ENCODE peak calls at places on chromosomes 16 and 17, in nine cellular contexts. One of them, this sample, is unnamed. For H3K4me1, the result is how much of the 10 kb centered on the place peaks cover.

GRCh38 chr17:62653002-62653830 is 25.7 kb downstream of the MRC2 start:
- DNase-seq in PC-3: peak
- DNase-seq in fibroblast of lung: peak
- DNase-seq in IMR-90: peak
- DNase-seq in PC-9: no peak
- DNase-seq in mammary epithelial cell: no peak
- DNase-seq in Karpas-422: peak
- DNase-seq in neuronal stem cell: peak
- DNase-seq in H9: peak
- DNase-seq in this sample: peak

GRCh38 chr17:60579090-60579489 is 20.9 kb upstream of the PPM1D start:
- DNase-seq in PC-3: no peak
- DNase-seq in fibroblast of lung: peak
- DNase-seq in IMR-90: peak
- DNase-seq in PC-9: no peak
- DNase-seq in mammary epithelial cell: no peak
- DNase-seq in Karpas-422: no peak
- DNase-seq in neuronal stem cell: no peak
- DNase-seq in H9: no peak
- DNase-seq in this sample: no peak

GRCh38 chr16:81971853-81972252 is 39.4 kb downstream of the SDR42E1 start:
- DNase-seq in PC-3: no peak
- DNase-seq in fibroblast of lung: no peak
- DNase-seq in IMR-90: no peak
- DNase-seq in PC-9: no peak
- DNase-seq in mammary epithelial cell: no peak
- DNase-seq in Karpas-422: no peak
- DNase-seq in neuronal stem cell: no peak
- DNase-seq in H9: no peak
- DNase-seq in this sample: no peak

GRCh38 chr17:81256616-81257015 is 17.5 kb downstream of the NDUFAF8 start:
- DNase-seq in PC-3: peak
- DNase-seq in fibroblast of lung: peak
- DNase-seq in IMR-90: peak
- DNase-seq in PC-9: no peak
- DNase-seq in mammary epithelial cell: peak
- DNase-seq in Karpas-422: no peak
- DNase-seq in neuronal stem cell: no peak
- DNase-seq in H9: no peak
- DNase-seq in this sample: no peak

GRCh38 chr16:85872666-85873561 is 26.0 kb upstream of the IRF8 start:
- DNase-seq in PC-3: no peak
- DNase-seq in fibroblast of lung: no peak
- DNase-seq in IMR-90: no peak
- DNase-seq in PC-9: no peak
- DNase-seq in mammary epithelial cell: no peak
- DNase-seq in Karpas-422: no peak
- DNase-seq in neuronal stem cell: no peak
- DNase-seq in H9: no peak
- DNase-seq in this sample: no peak

GRCh38 chr17:1498869-1499268 is 6.4 kb upstream of the MYO1C start:
- DNase-seq in PC-3: no peak
- DNase-seq in fibroblast of lung: peak
- DNase-seq in IMR-90: peak
- DNase-seq in PC-9: peak
- DNase-seq in mammary epithelial cell: peak
- DNase-seq in Karpas-422: no peak
- DNase-seq in neuronal stem cell: no peak
- DNase-seq in H9: no peak
- DNase-seq in this sample: no peak

GRCh38 chr17:79714129-79714528 is 16.6 kb upstream of the ENPP7 start:
- DNase-seq in PC-3: no peak
- DNase-seq in fibroblast of lung: no peak
- DNase-seq in IMR-90: no peak
- DNase-seq in PC-9: no peak
- DNase-seq in mammary epithelial cell: no peak
- DNase-seq in Karpas-422: no peak
- DNase-seq in neuronal stem cell: no peak
- DNase-seq in H9: no peak
- DNase-seq in this sample: no peak

GRCh38 chr17:37774508-37774907 is 29.6 kb upstream of the HNF1B start:
- DNase-seq in PC-3: no peak
- DNase-seq in fibroblast of lung: no peak
- DNase-seq in IMR-90: no peak
- DNase-seq in PC-9: no peak
- DNase-seq in mammary epithelial cell: no peak
- DNase-seq in Karpas-422: peak
- DNase-seq in neuronal stem cell: no peak
- DNase-seq in H9: no peak
- DNase-seq in this sample: peak

GRCh38 chr16:77433146-77433545 is 1.7 kb downstream of the ADAMTS18 start:
- DNase-seq in PC-3: no peak
- DNase-seq in fibroblast of lung: no peak
- DNase-seq in IMR-90: no peak
- DNase-seq in PC-9: no peak
- DNase-seq in mammary epithelial cell: no peak
- DNase-seq in Karpas-422: no peak
- DNase-seq in neuronal stem cell: no peak
- DNase-seq in H9: no peak
- DNase-seq in this sample: no peak

GRCh38 chr16:77432264-77432663 is 2.6 kb downstream of the ADAMTS18 start:
- DNase-seq in PC-3: no peak
- DNase-seq in fibroblast of lung: no peak
- DNase-seq in IMR-90: no peak
- DNase-seq in PC-9: no peak
- DNase-seq in mammary epithelial cell: no peak
- DNase-seq in Karpas-422: no peak
- DNase-seq in neuronal stem cell: no peak
- DNase-seq in H9: no peak
- DNase-seq in this sample: no peak

GRCh38 chr16:77430360-77430759 is 4.5 kb downstream of the ADAMTS18 start:
- DNase-seq in PC-3: no peak
- DNase-seq in fibroblast of lung: no peak
- DNase-seq in IMR-90: no peak
- DNase-seq in PC-9: no peak
- DNase-seq in mammary epithelial cell: no peak
- DNase-seq in Karpas-422: no peak
- DNase-seq in neuronal stem cell: no peak
- DNase-seq in H9: no peak
- DNase-seq in this sample: no peak

GRCh38 chr16:77434022-77434364 is 841 bp downstream of the ADAMTS18 start:
- DNase-seq in PC-3: no peak
- DNase-seq in fibroblast of lung: no peak
- DNase-seq in IMR-90: no peak
- DNase-seq in PC-9: no peak
- DNase-seq in mammary epithelial cell: no peak
- DNase-seq in Karpas-422: no peak
- DNase-seq in neuronal stem cell: no peak
- DNase-seq in H9: no peak
- DNase-seq in this sample: no peak

DNA sequence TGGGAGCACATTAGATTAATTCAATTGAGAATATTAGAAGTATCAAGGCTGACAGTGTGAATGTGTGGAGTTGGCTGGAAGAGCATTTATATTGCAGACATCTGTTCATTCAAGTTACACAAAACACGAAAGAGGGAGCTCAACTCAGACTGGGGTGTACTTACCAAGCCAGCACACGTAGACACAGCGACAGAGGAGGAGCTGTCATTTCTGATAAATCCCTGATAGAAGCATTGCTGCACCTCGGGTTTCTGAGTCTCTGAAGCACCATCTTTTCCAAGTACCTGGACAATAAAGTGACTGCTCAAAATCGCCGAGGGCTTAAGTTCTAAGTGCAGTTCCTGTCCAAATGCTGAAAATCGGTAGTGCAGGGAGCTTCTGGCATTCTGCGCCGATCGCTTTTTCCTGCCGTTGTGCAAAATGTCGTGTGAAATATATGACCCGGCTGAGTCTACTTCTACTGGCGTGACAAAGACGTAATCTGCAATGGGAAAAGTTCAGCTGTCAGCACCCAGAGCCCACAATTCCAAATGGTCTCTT is 3.6 kb downstream of the ADAMTS18 start:
- DNase-seq in PC-3: peak
- DNase-seq in fibroblast of lung: no peak
- DNase-seq in IMR-90: no peak
- DNase-seq in PC-9: no peak
- DNase-seq in mammary epithelial cell: no peak
- DNase-seq in Karpas-422: no peak
- DNase-seq in neuronal stem cell: no peak
- DNase-seq in H9: no peak
- DNase-seq in this sample: no peak
- H2AFZ ChIP-seq in PC-3: no peak
- H2AFZ ChIP-seq in fibroblast of lung: no peak
- H2AFZ ChIP-seq in IMR-90: no peak
- H2AFZ ChIP-seq in PC-9: no peak
- H2AFZ ChIP-seq in mammary epithelial cell: no peak
- H2AFZ ChIP-seq in Karpas-422: no peak
- H2AFZ ChIP-seq in neuronal stem cell: no peak
- H2AFZ ChIP-seq in H9: no peak
- H2AFZ ChIP-seq in this sample: no peak

GRCh38 chr17:59330314-59330942 is 1.0 kb upstream of the YPEL2 start:
- DNase-seq in PC-3: peak
- DNase-seq in fibroblast of lung: no peak
- DNase-seq in IMR-90: no peak
- DNase-seq in PC-9: peak
- DNase-seq in mammary epithelial cell: no peak
- DNase-seq in Karpas-422: no peak
- DNase-seq in neuronal stem cell: peak
- DNase-seq in H9: peak
- DNase-seq in this sample: peak

GRCh38 chr17:59331129-59331928 is at the start of gene YPEL2:
- DNase-seq in PC-3: peak
- DNase-seq in fibroblast of lung: peak
- DNase-seq in IMR-90: peak
- DNase-seq in PC-9: peak
- DNase-seq in mammary epithelial cell: peak
- DNase-seq in Karpas-422: peak
- DNase-seq in neuronal stem cell: peak
- DNase-seq in H9: peak
- DNase-seq in this sample: peak

GRCh38 chr17:59328534-59329095 is 2.8 kb upstream of the YPEL2 start:
- DNase-seq in PC-3: no peak
- DNase-seq in fibroblast of lung: no peak
- DNase-seq in IMR-90: no peak
- DNase-seq in PC-9: no peak
- DNase-seq in mammary epithelial cell: no peak
- DNase-seq in Karpas-422: no peak
- DNase-seq in neuronal stem cell: no peak
- DNase-seq in H9: no peak
- DNase-seq in this sample: no peak

GRCh38 chr17:59327891-59328290 is 3.6 kb upstream of the YPEL2 start:
- DNase-seq in PC-3: peak
- DNase-seq in fibroblast of lung: no peak
- DNase-seq in IMR-90: no peak
- DNase-seq in PC-9: no peak
- DNase-seq in mammary epithelial cell: no peak
- DNase-seq in Karpas-422: no peak
- DNase-seq in neuronal stem cell: no peak
- DNase-seq in H9: no peak
- DNase-seq in this sample: no peak

GRCh38 chr17:59329558-59330313 is 1.7 kb upstream of the YPEL2 start:
- DNase-seq in PC-3: peak
- DNase-seq in fibroblast of lung: peak
- DNase-seq in IMR-90: peak
- DNase-seq in PC-9: peak
- DNase-seq in mammary epithelial cell: peak
- DNase-seq in Karpas-422: peak
- DNase-seq in neuronal stem cell: peak
- DNase-seq in H9: peak
- DNase-seq in this sample: peak
- H3K4me1 ChIP-seq in PC-3: under half
- H3K4me1 ChIP-seq in fibroblast of lung: under half
- H3K4me1 ChIP-seq in IMR-90: under half
- H3K4me1 ChIP-seq in PC-9: under half
- H3K4me1 ChIP-seq in mammary epithelial cell: under half
- H3K4me1 ChIP-seq in Karpas-422: under half
- H3K4me1 ChIP-seq in neuronal stem cell: under half
- H3K4me1 ChIP-seq in H9: under half
- H3K4me1 ChIP-seq in this sample: under half

DNA sequence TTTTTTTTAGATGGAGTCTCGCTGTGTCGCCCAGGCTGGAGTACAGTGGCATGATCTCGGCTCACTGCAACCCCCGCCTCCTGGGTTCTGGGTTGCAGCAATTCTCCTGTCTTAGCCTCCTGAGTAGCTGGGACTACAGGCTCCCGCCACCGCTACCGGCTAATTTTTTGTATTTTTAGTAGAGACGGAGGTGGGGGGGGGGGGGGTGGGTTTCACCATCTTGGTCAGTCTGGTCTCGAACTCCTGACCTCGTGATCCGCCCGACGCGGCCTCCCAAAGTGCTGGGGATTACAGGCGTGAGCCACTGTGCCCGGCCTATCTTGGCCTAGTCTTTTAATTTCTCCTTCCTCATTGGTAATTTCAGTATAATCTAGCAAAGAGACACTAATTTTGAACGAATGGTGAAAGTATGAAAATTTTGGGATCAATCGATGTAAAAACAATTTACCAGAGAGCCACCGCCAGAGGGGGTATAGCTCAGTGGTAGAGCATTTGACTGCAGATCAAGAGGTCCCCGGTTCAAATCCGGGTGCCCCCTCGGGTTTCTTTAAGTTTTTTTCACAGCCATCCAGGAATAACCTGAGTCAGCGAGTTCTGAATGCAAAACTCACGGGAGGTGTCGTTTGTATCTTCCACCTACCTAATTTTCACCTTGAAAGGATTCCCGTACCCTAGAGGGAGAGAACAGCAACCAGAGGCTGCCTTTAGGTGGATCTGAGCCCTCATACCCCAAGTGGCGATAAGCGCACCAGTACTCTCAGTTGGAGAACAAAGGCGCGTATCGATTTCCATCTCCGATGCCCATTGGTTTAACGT is 2.5 kb upstream of the LASP1 start:
- DNase-seq in PC-3: peak
- DNase-seq in fibroblast of lung: peak
- DNase-seq in IMR-90: peak
- DNase-seq in PC-9: peak
- DNase-seq in mammary epithelial cell: peak
- DNase-seq in Karpas-422: peak
- DNase-seq in neuronal stem cell: peak
- DNase-seq in H9: peak
- DNase-seq in this sample: peak
- H2AFZ ChIP-seq in PC-3: no peak
- H2AFZ ChIP-seq in fibroblast of lung: no peak
- H2AFZ ChIP-seq in IMR-90: peak
- H2AFZ ChIP-seq in PC-9: peak
- H2AFZ ChIP-seq in mammary epithelial cell: no peak
- H2AFZ ChIP-seq in Karpas-422: peak
- H2AFZ ChIP-seq in neuronal stem cell: peak
- H2AFZ ChIP-seq in H9: no peak
- H2AFZ ChIP-seq in this sample: peak

DNA sequence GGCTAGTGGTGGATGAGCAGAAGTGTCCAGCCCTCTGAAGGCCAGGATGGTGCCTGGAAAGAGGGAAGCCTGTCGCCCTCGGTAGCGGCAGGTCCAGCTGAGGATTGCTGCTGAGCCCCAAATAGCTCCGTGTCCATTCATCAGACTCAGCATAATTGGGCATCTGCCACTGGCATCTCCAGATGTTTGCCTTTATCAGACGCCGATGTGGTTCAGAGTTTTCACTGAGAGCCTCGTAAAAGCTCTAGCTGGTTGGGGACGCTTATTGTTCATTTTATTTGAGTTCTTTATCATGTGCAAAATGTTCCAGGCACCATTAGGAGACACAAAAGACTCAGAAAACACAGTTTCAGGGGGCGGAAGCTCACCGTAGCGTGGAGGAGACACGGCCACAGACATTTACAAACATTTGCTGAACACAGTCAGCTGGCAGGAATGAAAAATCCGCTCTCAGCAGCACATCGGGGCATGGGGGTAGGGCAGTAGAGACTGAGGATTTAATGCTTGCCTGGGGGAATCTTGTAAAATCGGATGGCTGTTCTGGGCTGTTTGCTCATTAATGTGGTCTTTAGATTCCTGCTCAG is 41.8 kb downstream of the SMPD3 start:
- DNase-seq in PC-3: peak
- DNase-seq in fibroblast of lung: peak
- DNase-seq in IMR-90: peak
- DNase-seq in PC-9: no peak
- DNase-seq in mammary epithelial cell: no peak
- DNase-seq in Karpas-422: no peak
- DNase-seq in neuronal stem cell: no peak
- DNase-seq in H9: no peak
- DNase-seq in this sample: no peak
- H3K4me1 ChIP-seq in PC-3: under half
- H3K4me1 ChIP-seq in fibroblast of lung: under half
- H3K4me1 ChIP-seq in IMR-90: under half
- H3K4me1 ChIP-seq in PC-9: under half
- H3K4me1 ChIP-seq in mammary epithelial cell: under half
- H3K4me1 ChIP-seq in Karpas-422: under half
- H3K4me1 ChIP-seq in neuronal stem cell: under half
- H3K4me1 ChIP-seq in H9: under half
- H3K4me1 ChIP-seq in this sample: under half